ENCODE peak calls at places on chromosomes 2 and 18, in seven cellular contexts. One of them, this sample, is unnamed.

GRCh38 chr18:35409921-35410320 is 32.8 kb upstream of the ZNF396 start:
- DNase-seq in stomach: no peak
- DNase-seq in body of pancreas: no peak
- DNase-seq in A549: peak
- DNase-seq in sigmoid colon: no peak
- DNase-seq in HCT116: no peak
- DNase-seq in heart left ventricle: no peak
- DNase-seq in this sample: no peak

GRCh38 chr2:28952806-28953190 is 28.3 kb upstream of the TOGARAM2 start:
- DNase-seq in HCT116: no peak
- DNase-seq in body of pancreas: no peak
- DNase-seq in sigmoid colon: no peak
- DNase-seq in heart left ventricle: no peak
- DNase-seq in stomach: no peak
- DNase-seq in A549: peak
- DNase-seq in this sample: no peak

GRCh38 chr2:234308814-234309195 is 188.1 kb downstream of the ARL4C start:
- DNase-seq in sigmoid colon: no peak
- DNase-seq in stomach: no peak
- DNase-seq in HCT116: no peak
- DNase-seq in heart left ventricle: no peak
- DNase-seq in body of pancreas: no peak
- DNase-seq in A549: peak
- DNase-seq in this sample: peak

GRCh38 chr2:76870011-76870410 is 652.2 kb downstream of the LRRTM4 start:
- DNase-seq in HCT116: no peak
- DNase-seq in sigmoid colon: no peak
- DNase-seq in heart left ventricle: no peak
- DNase-seq in A549: no peak
- DNase-seq in body of pancreas: no peak
- DNase-seq in stomach: no peak
- DNase-seq in this sample: no peak

GRCh38 chr2:237591379-237591881 is 896 bp upstream of the RAB17 start:
- DNase-seq in HCT116: peak
- DNase-seq in sigmoid colon: no peak
- DNase-seq in heart left ventricle: peak
- DNase-seq in body of pancreas: peak
- DNase-seq in stomach: no peak
- DNase-seq in A549: no peak
- DNase-seq in this sample: no peak

GRCh38 chr2:223042704-223043118 is 9.3 kb upstream of the KCNE4 start:
- DNase-seq in HCT116: no peak
- DNase-seq in A549: peak
- DNase-seq in sigmoid colon: no peak
- DNase-seq in stomach: no peak
- DNase-seq in body of pancreas: no peak
- DNase-seq in heart left ventricle: no peak
- DNase-seq in this sample: no peak

GRCh38 chr18:40529478-40529877 is 1425.6 kb upstream of the PIK3C3 start:
- DNase-seq in sigmoid colon: no peak
- DNase-seq in A549: no peak
- DNase-seq in HCT116: no peak
- DNase-seq in body of pancreas: no peak
- DNase-seq in stomach: no peak
- DNase-seq in heart left ventricle: no peak
- DNase-seq in this sample: no peak

GRCh38 chr2:37637985-37638384 is 33.5 kb downstream of the CDC42EP3 start:
- DNase-seq in heart left ventricle: no peak
- DNase-seq in A549: no peak
- DNase-seq in stomach: no peak
- DNase-seq in HCT116: no peak
- DNase-seq in body of pancreas: no peak
- DNase-seq in sigmoid colon: no peak
- DNase-seq in this sample: no peak

GRCh38 chr2:4898706-4899105 is 793.5 kb upstream of the SOX11 start:
- DNase-seq in sigmoid colon: no peak
- DNase-seq in stomach: no peak
- DNase-seq in heart left ventricle: no peak
- DNase-seq in body of pancreas: no peak
- DNase-seq in HCT116: no peak
- DNase-seq in A549: peak
- DNase-seq in this sample: no peak

GRCh38 chr2:178579006-178579405 is 98.7 kb downstream of the PLEKHA3 start:
- DNase-seq in stomach: no peak
- DNase-seq in sigmoid colon: no peak
- DNase-seq in HCT116: no peak
- DNase-seq in A549: no peak
- DNase-seq in body of pancreas: no peak
- DNase-seq in heart left ventricle: no peak
- DNase-seq in this sample: no peak

GRCh38 chr2:205280630-205281225 is 401.6 kb upstream of the NRP2 start:
- DNase-seq in stomach: no peak
- DNase-seq in sigmoid colon: no peak
- DNase-seq in A549: no peak
- DNase-seq in HCT116: no peak
- DNase-seq in heart left ventricle: no peak
- DNase-seq in body of pancreas: no peak
- DNase-seq in this sample: no peak

GRCh38 chr2:105563000-105563719 is 164.3 kb upstream of the FHL2 start:
- DNase-seq in A549: no peak
- DNase-seq in body of pancreas: no peak
- DNase-seq in stomach: no peak
- DNase-seq in heart left ventricle: no peak
- DNase-seq in sigmoid colon: no peak
- DNase-seq in HCT116: no peak
- DNase-seq in this sample: no peak

GRCh38 chr2:160652236-160652635 is 158.6 kb upstream of the RBMS1 start:
- DNase-seq in heart left ventricle: peak
- DNase-seq in HCT116: no peak
- DNase-seq in A549: no peak
- DNase-seq in body of pancreas: no peak
- DNase-seq in sigmoid colon: no peak
- DNase-seq in stomach: no peak
- DNase-seq in this sample: peak

GRCh38 chr2:118657451-118657850 is 190.0 kb downstream of the EN1 start:
- DNase-seq in A549: no peak
- DNase-seq in HCT116: no peak
- DNase-seq in heart left ventricle: no peak
- DNase-seq in sigmoid colon: no peak
- DNase-seq in stomach: no peak
- DNase-seq in body of pancreas: no peak
- DNase-seq in this sample: no peak

GRCh38 chr2:168684921-168685618 is 117.4 kb upstream of the NOSTRIN start:
- DNase-seq in A549: no peak
- DNase-seq in sigmoid colon: no peak
- DNase-seq in body of pancreas: no peak
- DNase-seq in HCT116: no peak
- DNase-seq in heart left ventricle: no peak
- DNase-seq in stomach: no peak
- DNase-seq in this sample: no peak

GRCh38 chr2:118123561-118124232 is 35.4 kb downstream of the INSIG2 start:
- DNase-seq in sigmoid colon: no peak
- DNase-seq in A549: peak
- DNase-seq in stomach: no peak
- DNase-seq in body of pancreas: peak
- DNase-seq in HCT116: peak
- DNase-seq in heart left ventricle: no peak
- DNase-seq in this sample: no peak

GRCh38 chr2:168378960-168379669 is 77.0 kb upstream of the CERS6 start:
- DNase-seq in sigmoid colon: no peak
- DNase-seq in HCT116: no peak
- DNase-seq in body of pancreas: no peak
- DNase-seq in stomach: no peak
- DNase-seq in heart left ventricle: no peak
- DNase-seq in A549: no peak
- DNase-seq in this sample: no peak

GRCh38 chr18:52570975-52571374 is 231.0 kb downstream of the DCC start:
- DNase-seq in heart left ventricle: no peak
- DNase-seq in stomach: no peak
- DNase-seq in A549: no peak
- DNase-seq in HCT116: no peak
- DNase-seq in sigmoid colon: no peak
- DNase-seq in body of pancreas: no peak
- DNase-seq in this sample: no peak

GRCh38 chr18:28995319-28995718 is 818.4 kb upstream of the CDH2 start:
- DNase-seq in body of pancreas: no peak
- DNase-seq in HCT116: peak
- DNase-seq in sigmoid colon: no peak
- DNase-seq in A549: no peak
- DNase-seq in heart left ventricle: no peak
- DNase-seq in stomach: no peak
- DNase-seq in this sample: no peak

GRCh38 chr18:63905361-63905760 is 2.4 kb upstream of the SERPINB10 start:
- DNase-seq in stomach: no peak
- DNase-seq in body of pancreas: no peak
- DNase-seq in A549: no peak
- DNase-seq in HCT116: no peak
- DNase-seq in heart left ventricle: no peak
- DNase-seq in sigmoid colon: no peak
- DNase-seq in this sample: no peak

GRCh38 chr18:68796936-68797690 is 767 bp upstream of the CCDC102B start:
- DNase-seq in body of pancreas: no peak
- DNase-seq in HCT116: no peak
- DNase-seq in heart left ventricle: peak
- DNase-seq in sigmoid colon: no peak
- DNase-seq in stomach: no peak
- DNase-seq in A549: no peak
- DNase-seq in this sample: no peak

GRCh38 chr2:209637293-209637692 is 134.3 kb upstream of the UNC80 start:
- DNase-seq in HCT116: no peak
- DNase-seq in sigmoid colon: no peak
- DNase-seq in A549: no peak
- DNase-seq in body of pancreas: no peak
- DNase-seq in stomach: no peak
- DNase-seq in heart left ventricle: no peak
- DNase-seq in this sample: no peak

GRCh38 chr2:71833855-71834554 is 313.7 kb downstream of the CYP26B1 start:
- DNase-seq in HCT116: no peak
- DNase-seq in sigmoid colon: peak
- DNase-seq in stomach: no peak
- DNase-seq in heart left ventricle: peak
- DNase-seq in A549: no peak
- DNase-seq in body of pancreas: peak
- DNase-seq in this sample: no peak

GRCh38 chr18:9711361-9712129 is 3.4 kb downstream of the RAB31 start:
- DNase-seq in sigmoid colon: peak
- DNase-seq in HCT116: no peak
- DNase-seq in A549: no peak
- DNase-seq in stomach: no peak
- DNase-seq in heart left ventricle: no peak
- DNase-seq in body of pancreas: no peak
- DNase-seq in this sample: peak

DNA sequence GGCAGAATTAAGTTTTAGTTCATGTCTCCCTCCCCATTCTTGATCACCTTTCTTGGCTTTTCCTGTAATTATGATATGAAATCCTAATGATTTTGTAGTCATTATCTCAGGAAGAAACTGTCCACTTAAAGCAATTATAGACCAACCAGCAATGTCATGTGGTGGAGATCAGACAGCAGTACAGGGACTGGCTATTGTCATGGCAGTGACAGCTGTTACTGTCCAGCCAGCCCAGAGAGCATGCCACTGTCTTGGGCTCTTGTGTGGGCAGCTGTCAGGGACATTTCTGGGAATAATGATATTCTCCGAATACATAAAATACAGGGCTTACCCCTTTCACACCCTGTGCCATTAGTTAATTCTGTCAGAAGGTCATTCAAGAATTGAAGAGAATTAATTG is 355.3 kb upstream of the RAB12 start:
- DNase-seq in HCT116: no peak
- DNase-seq in stomach: no peak
- DNase-seq in sigmoid colon: no peak
- DNase-seq in heart left ventricle: peak
- DNase-seq in body of pancreas: no peak
- DNase-seq in A549: no peak
- DNase-seq in this sample: no peak
- H3K27ac ChIP-seq in HCT116: no peak
- H3K27ac ChIP-seq in stomach: no peak
- H3K27ac ChIP-seq in sigmoid colon: no peak
- H3K27ac ChIP-seq in heart left ventricle: peak
- H3K27ac ChIP-seq in body of pancreas: no peak
- H3K27ac ChIP-seq in A549: no peak
- H3K27ac ChIP-seq in this sample: no peak

DNA sequence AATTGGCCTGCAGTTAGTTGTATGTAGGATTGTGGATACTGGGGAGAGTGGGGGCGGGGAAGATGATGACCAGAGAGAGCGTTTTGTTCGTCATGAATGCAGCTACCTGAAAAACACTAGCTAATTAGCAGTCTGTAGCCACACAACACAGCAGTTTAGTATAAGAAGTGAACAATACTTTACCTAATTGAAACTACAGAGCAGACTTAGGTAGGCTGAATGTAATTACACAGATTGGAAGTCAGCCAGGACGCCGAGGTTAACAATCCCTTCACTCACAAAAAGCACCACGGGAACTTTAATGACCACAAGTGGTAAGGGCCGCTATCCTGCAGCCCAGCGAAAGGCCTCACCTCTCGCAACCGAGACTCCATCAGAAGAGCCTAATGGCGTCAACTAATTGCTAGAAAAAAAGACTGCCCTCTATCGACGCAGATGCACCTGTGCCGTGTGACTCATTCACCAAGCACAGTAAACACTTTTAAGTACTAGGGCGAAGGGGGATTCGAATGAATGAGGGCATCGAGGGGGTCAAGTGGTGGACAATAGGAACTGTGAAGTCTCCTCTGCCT is 591.0 kb downstream of the ARHGAP15 start:
- DNase-seq in stomach: no peak
- DNase-seq in heart left ventricle: no peak
- DNase-seq in A549: peak
- DNase-seq in body of pancreas: no peak
- DNase-seq in sigmoid colon: no peak
- DNase-seq in HCT116: peak
- DNase-seq in this sample: no peak
- H3K4me3 ChIP-seq in stomach: no peak
- H3K4me3 ChIP-seq in heart left ventricle: no peak
- H3K4me3 ChIP-seq in A549: no peak
- H3K4me3 ChIP-seq in body of pancreas: no peak
- H3K4me3 ChIP-seq in sigmoid colon: no peak
- H3K4me3 ChIP-seq in HCT116: no peak
- H3K4me3 ChIP-seq in this sample: no peak

DNA sequence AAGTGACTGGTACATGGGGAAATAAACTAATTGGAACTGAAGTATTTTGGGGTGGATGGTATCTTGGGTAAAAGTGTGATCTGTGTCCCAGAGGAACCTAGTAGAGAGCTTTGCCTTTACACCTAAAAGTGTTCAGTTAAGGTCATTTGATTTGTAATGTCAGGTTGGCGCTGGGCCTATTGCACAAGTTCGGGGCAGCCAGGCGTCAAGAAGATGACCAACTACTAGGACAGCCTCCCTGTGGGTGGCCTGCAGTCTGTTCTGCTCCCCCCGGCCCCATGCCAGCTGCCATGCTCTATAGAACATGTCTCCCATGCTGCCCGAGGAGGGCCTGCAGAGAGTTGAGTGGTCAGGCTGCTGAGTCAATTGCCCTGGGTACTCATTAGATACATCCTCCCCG is 10.1 kb downstream of the RRM2 start:
- DNase-seq in HCT116: no peak
- DNase-seq in stomach: no peak
- DNase-seq in heart left ventricle: no peak
- DNase-seq in A549: no peak
- DNase-seq in sigmoid colon: no peak
- DNase-seq in body of pancreas: no peak
- DNase-seq in this sample: peak
- TF ChIP-seq POLR2A in HCT116: no peak
- TF ChIP-seq POLR2A in stomach: no peak
- TF ChIP-seq POLR2A in heart left ventricle: no peak
- TF ChIP-seq POLR2A in A549: no peak
- TF ChIP-seq POLR2A in sigmoid colon: no peak
- TF ChIP-seq POLR2A in body of pancreas: no peak
- TF ChIP-seq POLR2A in this sample: no peak

GRCh38 chr2:219296142-219296541 is 13.1 kb downstream of the PTPRN start:
- DNase-seq in sigmoid colon: peak
- DNase-seq in HCT116: no peak
- DNase-seq in heart left ventricle: no peak
- DNase-seq in stomach: no peak
- DNase-seq in body of pancreas: no peak
- DNase-seq in A549: no peak
- DNase-seq in this sample: no peak
- H3K27ac ChIP-seq in sigmoid colon: no peak
- H3K27ac ChIP-seq in HCT116: no peak
- H3K27ac ChIP-seq in heart left ventricle: no peak
- H3K27ac ChIP-seq in stomach: no peak
- H3K27ac ChIP-seq in body of pancreas: no peak
- H3K27ac ChIP-seq in A549: no peak
- H3K27ac ChIP-seq in this sample: no peak

This sample was measured in Peyer's patch.